ENCODE peak calls at places on chromosomes 1 and 21, in nine cellular contexts. L is prostate gland, W is gastrocnemius medialis, U is AG04450, R is A673, G is endodermal cell, N is fibroblast of lung, Q is RWPE2, T is OCI-LY7. F is an unnamed sample.

GRCh38 chr1:240608707-240609106 is 3.2 kb downstream of the GREM2 start:
- DNase-seq in Q (no peak), R (no peak), U (no peak), T (peak; percentile 4), W (no peak), L (no peak), N (no peak), G (peak; percentile 61), F (no peak)

GRCh38 chr1:145858238-145858936 is 494 bp downstream of the PIAS3 start:
- DNase-seq in L (peak; percentile 40), R (peak; percentile 80), W (peak; percentile 46), Q (no peak), G (peak; percentile 94), T (peak; percentile 83), N (peak; percentile 42), U (no peak), F (no peak)

GRCh38 chr1:207020016-207020708 is 12.4 kb downstream of the C1orf116 start:
- DNase-seq in W (no peak), U (no peak), G (no peak), N (no peak), L (no peak), Q (peak; percentile 87), T (no peak), R (no peak), F (peak; percentile 95)

GRCh38 chr1:157993179-157994080 is at the start of gene KIRREL1:
- DNase-seq in N (peak; percentile 78), L (peak; percentile 44), Q (no peak), T (no peak), G (peak; percentile 82), R (peak; percentile 90), U (no peak), W (no peak), F (no peak)

GRCh38 chr1:3539707-3540425 is 71.4 kb downstream of the MEGF6 start:
- DNase-seq in R (no peak), Q (no peak), U (no peak), N (peak; percentile 74), G (no peak), T (no peak), W (no peak), L (peak; percentile 59), F (no peak)

GRCh38 chr21:25772680-25773079 is 37.9 kb downstream of the GABPA start:
- DNase-seq in L (no peak), N (peak; percentile 3), G (no peak), R (no peak), U (no peak), T (no peak), Q (no peak), W (no peak), F (no peak)

GRCh38 chr1:91124989-91125417 is 103.2 kb upstream of the ZNF644 start:
- DNase-seq in N (no peak), R (peak; percentile 11), U (no peak), T (no peak), L (no peak), W (peak; percentile 25), Q (no peak), G (no peak), F (no peak)

GRCh38 chr1:89143484-89143883 is 17.6 kb upstream of the GBP2 start:
- DNase-seq in G (no peak), L (no peak), T (no peak), N (no peak), R (no peak), W (no peak), U (no peak), Q (no peak), F (no peak)

GRCh38 chr1:220221269-220221668 is 51.0 kb downstream of the RAB3GAP2 start:
- DNase-seq in G (no peak), U (no peak), R (no peak), T (no peak), W (no peak), Q (no peak), L (no peak), N (no peak), F (no peak)

GRCh38 chr1:90959352-90960206 is 62.3 kb downstream of the ZNF644 start:
- DNase-seq in R (no peak), Q (no peak), W (no peak), U (no peak), G (no peak), L (no peak), N (peak; percentile 57), T (no peak), F (peak; percentile 20)

GRCh38 chr1:205666372-205667166 is 13.7 kb downstream of the SLC45A3 start:
- DNase-seq in T (peak; percentile 35), L (no peak), N (no peak), Q (no peak), U (no peak), R (no peak), G (no peak), W (no peak), F (no peak)

GRCh38 chr1:56505792-56506191 is 73.6 kb downstream of the PLPP3 start:
- DNase-seq in R (no peak), Q (no peak), L (no peak), W (no peak), T (no peak), N (no peak), G (no peak), U (no peak), F (no peak)
- H3K27ac ChIP-seq in R (no peak overlapping the region), Q (no peak overlapping the region), L (no peak overlapping the region), W (no peak overlapping the region), T (no peak overlapping the region), N (no peak overlapping the region), G (no peak overlapping the region), U (no peak overlapping the region), F (no peak overlapping the region)

DNA sequence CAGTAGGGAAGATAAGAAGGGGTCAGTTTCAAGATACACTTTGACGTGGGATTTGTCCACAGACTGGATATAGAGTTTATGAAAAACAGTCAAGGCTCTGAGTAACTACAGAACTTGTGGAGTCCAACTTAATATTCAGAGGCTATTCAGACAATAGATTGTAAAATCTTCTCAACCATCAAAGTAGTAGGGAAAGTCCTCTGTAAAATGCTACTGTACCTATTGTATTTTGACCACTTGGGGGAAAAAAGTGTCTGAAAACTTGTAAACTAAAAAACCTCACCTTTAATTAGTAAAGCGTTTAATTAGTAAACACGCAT is 10.5 kb downstream of the PTP4A2 start:
- DNase-seq in L (no peak), U (no peak), Q (no peak), R (no peak), W (no peak), T (no peak), N (no peak), G (no peak), F (no peak)
- H3K27ac ChIP-seq in L (no peak overlapping the region), U (no peak overlapping the region), Q (no peak overlapping the region), R (peak overlapping the region; percentile 29), W (peak overlapping the region; percentile 97), T (peak overlapping the region; percentile 61), N (no peak overlapping the region), G (no peak overlapping the region), F (no peak overlapping the region)

DNA sequence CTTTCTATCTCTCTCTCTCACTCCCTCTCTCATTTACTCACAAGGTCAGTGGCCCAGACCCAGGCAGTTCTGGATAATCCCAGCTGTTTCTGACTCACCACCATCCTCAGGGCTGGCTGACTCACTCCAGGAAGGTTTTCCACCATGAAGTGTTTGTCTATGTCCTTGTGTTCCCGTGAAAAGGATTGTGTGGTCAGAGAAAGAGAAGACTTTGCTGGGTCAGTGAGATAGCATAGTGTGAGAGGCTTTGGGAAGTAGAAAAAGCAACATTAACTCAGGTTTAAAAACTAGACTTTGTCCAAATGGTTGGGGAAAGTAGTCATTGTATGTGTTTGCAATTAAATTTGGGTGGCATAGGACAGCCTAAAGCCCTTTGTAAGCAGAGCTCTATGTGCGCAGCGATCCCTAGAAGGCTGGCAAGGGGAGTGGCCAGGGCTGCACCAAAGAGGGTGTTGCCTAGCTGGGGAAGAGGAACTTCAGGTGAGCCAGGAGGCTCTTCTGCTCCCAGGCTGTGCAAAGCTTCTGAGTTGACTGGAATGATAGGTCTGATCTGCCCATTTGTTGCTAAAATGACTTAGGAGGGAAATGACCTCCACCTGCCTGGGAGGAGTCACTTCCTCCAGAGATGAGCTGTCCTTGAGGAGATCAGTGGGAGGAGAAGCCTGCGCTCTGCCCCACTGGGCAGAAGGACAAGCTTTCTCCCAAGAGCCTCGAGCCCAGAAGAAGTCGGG is 4.9 kb upstream of the CAPN2 start:
- DNase-seq in R (peak; percentile 53), N (peak; percentile 100), W (peak; percentile 82), T (no peak), Q (peak; percentile 76), L (peak; percentile 61), G (peak; percentile 71), U (peak; percentile 98), F (peak; percentile 91)
- H3K27ac ChIP-seq in R (peak overlapping the region; percentile 30), N (peak overlapping the region; percentile 90), W (peak overlapping the region; percentile 81), T (no peak overlapping the region), Q (peak overlapping the region; percentile 97), L (peak overlapping the region; percentile 21), G (no peak overlapping the region), U (peak overlapping the region; percentile 99), F (peak overlapping the region; percentile 97)

GRCh38 chr1:30733520-30733919 is 10.1 kb upstream of the MATN1 start:
- DNase-seq in T (no peak), N (peak; percentile 24), R (no peak), L (no peak), G (no peak), W (no peak), Q (no peak), U (no peak), F (no peak)
- H3K27ac ChIP-seq in T (no peak overlapping the region), N (no peak overlapping the region), R (no peak overlapping the region), L (no peak overlapping the region), G (no peak overlapping the region), W (no peak overlapping the region), Q (no peak overlapping the region), U (no peak overlapping the region), F (no peak overlapping the region)

GRCh38 chr1:217138173-217138838 is 415.1 kb upstream of the ESRRG start:
- DNase-seq in T (no peak), W (no peak), Q (no peak), G (peak; percentile 66), N (no peak), R (no peak), L (no peak), U (no peak), F (no peak)
- H3K27ac ChIP-seq in T (no peak overlapping the region), W (no peak overlapping the region), Q (no peak overlapping the region), G (no peak overlapping the region), N (no peak overlapping the region), R (no peak overlapping the region), L (no peak overlapping the region), U (no peak overlapping the region), F (no peak overlapping the region)

DNA sequence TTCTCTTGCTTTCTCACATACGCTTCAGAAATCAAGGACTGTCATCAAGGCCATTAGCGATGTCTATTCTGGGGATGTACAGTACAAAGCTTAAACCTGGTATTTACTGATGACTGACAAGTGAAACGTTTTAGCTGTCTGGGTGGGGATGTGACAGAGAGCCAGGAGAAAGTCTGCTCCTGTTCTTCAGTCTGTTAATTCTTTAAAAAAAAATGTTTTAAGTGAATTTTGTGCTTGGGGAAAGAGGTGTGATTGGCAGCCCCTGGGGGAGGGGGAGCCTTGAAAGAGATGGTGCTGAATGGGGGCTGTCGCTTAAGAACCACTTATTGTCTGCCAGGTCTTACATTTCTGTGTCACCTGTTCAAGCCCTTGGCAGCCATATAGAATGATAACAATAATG is 283.0 kb upstream of the PLXNA2 start:
- DNase-seq in Q (no peak), N (no peak), L (no peak), U (no peak), T (no peak), G (peak; percentile 16), W (no peak), R (no peak), F (no peak)
- H3K27ac ChIP-seq in Q (no peak overlapping the region), N (no peak overlapping the region), L (no peak overlapping the region), U (no peak overlapping the region), T (no peak overlapping the region), G (no peak overlapping the region), W (no peak overlapping the region), R (no peak overlapping the region), F (no peak overlapping the region)